ENCODE peak calls at places on chromosomes 6 and 20, in seven cellular contexts. H is psoas muscle, U is heart right ventricle, N is GM23338, F is neuronal stem cell, B is fibroblast of lung, Y is ovary. A is an unnamed sample.

GRCh38 chr6:23647045-23647444 is 479.0 kb upstream of the NRSN1 start:
- DNase-seq in H (no peak), U (no peak), N (no peak), F (no peak), B (peak; percentile 7), Y (no peak), A (no peak)

GRCh38 chr6:7703148-7703680 is 22.7 kb upstream of the BMP6 start:
- DNase-seq in H (no peak), U (no peak), N (no peak), F (no peak), B (no peak), Y (no peak), A (no peak)

GRCh38 chr20:50271674-50272412 is 81.2 kb downstream of the CEBPB start:
- DNase-seq in H (peak; percentile 45), U (peak; percentile 60), N (no peak), F (no peak), B (no peak), Y (no peak), A (no peak)

GRCh38 chr20:57948177-57948955 is 238.6 kb upstream of the PMEPA1 start:
- DNase-seq in H (no peak), U (no peak), N (no peak), F (no peak), B (peak; percentile 78), Y (no peak), A (no peak)

GRCh38 chr6:52523363-52524207 is 53.3 kb downstream of the TRAM2 start:
- DNase-seq in H (no peak), U (no peak), N (no peak), F (no peak), B (no peak), Y (no peak), A (no peak)

GRCh38 chr6:52724041-52724405 is 39.3 kb downstream of the GSTA2 start:
- DNase-seq in H (no peak), U (no peak), N (no peak), F (no peak), B (peak; percentile 83), Y (no peak), A (no peak)

GRCh38 chr6:26284537-26285142 is 80.4 kb upstream of the BTN3A2 start:
- DNase-seq in H (peak; percentile 50), U (peak; percentile 49), N (peak; percentile 81), F (no peak), B (peak; percentile 74), Y (peak; percentile 35), A (peak; percentile 80)

GRCh38 chr6:104705095-104705707 is 154.5 kb downstream of the HACE1 start:
- DNase-seq in H (no peak), U (no peak), N (no peak), F (no peak), B (peak; percentile 89), Y (no peak), A (no peak)

DNA sequence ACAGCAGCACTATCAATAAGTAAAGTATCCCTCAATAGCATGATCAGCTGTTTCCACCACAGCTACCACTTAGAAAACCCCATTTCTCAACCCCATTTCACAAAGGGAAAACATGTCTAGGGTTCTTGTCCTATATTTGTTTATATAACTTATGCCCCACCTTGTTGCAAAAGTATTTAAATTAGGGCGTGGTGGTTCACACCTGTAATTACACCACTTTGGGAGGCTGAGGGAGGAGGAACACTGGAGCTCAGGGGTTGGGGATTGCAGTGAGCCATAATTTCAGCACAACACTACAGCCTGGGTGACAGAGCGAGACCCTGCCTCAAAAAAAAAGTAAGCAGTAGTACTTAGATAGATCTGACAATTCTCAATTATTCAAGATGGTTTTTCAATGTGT is 3.7 kb downstream of the MRPL14 start:
- DNase-seq in H (no peak), U (no peak), N (no peak), F (no peak), B (no peak), Y (no peak), A (no peak)
- H3K4me1 ChIP-seq in H (peaks cover 72% of the 10 kb centered on the region), U (peaks cover 54% of the 10 kb centered on the region), N (peaks cover 70% of the 10 kb centered on the region), F (peaks cover 24% of the 10 kb centered on the region), B (peaks cover 13% of the 10 kb centered on the region), Y (peaks cover 4% of the 10 kb centered on the region), A (no peaks in the 10 kb centered on the region)

GRCh38 chr20:41223112-41223511 is 85.8 kb downstream of the PLCG1 start:
- DNase-seq in H (no peak), U (no peak), N (no peak), F (no peak), B (peak; percentile 59), Y (no peak), A (no peak)
- H3K36me3 ChIP-seq in H (no peaks in the 10 kb centered on the region), U (no peaks in the 10 kb centered on the region), N (no peaks in the 10 kb centered on the region), F (no peaks in the 10 kb centered on the region), B (no peaks in the 10 kb centered on the region), Y (no peaks in the 10 kb centered on the region), A (no peaks in the 10 kb centered on the region)

GRCh38 chr6:118530942-118531341 is 17.2 kb upstream of the PLN start:
- DNase-seq in H (no peak), U (no peak), N (no peak), F (no peak), B (no peak), Y (no peak), A (no peak)

GRCh38 chr6:118524686-118525085 is 23.4 kb upstream of the PLN start:
- DNase-seq in H (no peak), U (no peak), N (peak; percentile 59), F (no peak), B (no peak), Y (no peak), A (peak; percentile 76)

GRCh38 chr6:118529756-118530155 is 18.3 kb upstream of the PLN start:
- DNase-seq in H (no peak), U (no peak), N (no peak), F (no peak), B (no peak), Y (no peak), A (no peak)

GRCh38 chr6:118525913-118526490 is 22.1 kb upstream of the PLN start:
- DNase-seq in H (no peak), U (no peak), N (no peak), F (no peak), B (no peak), Y (no peak), A (no peak)

DNA sequence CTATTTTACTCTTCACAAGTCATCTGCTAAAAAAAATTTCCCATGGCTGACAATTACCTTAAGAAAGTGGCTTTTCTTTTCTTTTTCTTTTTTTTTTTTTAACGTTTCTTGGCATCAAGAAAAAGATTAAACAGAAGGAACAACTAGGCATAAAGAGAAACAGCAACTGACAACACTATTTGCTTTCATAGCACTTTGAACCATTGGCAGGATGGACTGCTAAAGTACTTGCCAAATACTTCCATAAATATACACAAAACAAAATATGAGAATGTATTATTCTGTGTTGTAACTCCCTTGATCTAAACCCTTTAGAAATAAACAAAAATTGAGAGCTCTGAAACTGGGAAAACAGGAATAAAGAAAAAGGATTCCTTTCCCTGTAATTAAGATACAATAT is 20.0 kb upstream of the PLN start:
- DNase-seq in H (no peak), U (no peak), N (no peak), F (no peak), B (no peak), Y (no peak), A (no peak)
- H3K4me1 ChIP-seq in H (peaks cover 52% of the 10 kb centered on the region), U (peaks cover 4% of the 10 kb centered on the region), N (no peaks in the 10 kb centered on the region), F (no peaks in the 10 kb centered on the region), B (no peaks in the 10 kb centered on the region), Y (peaks cover 6% of the 10 kb centered on the region), A (no peaks in the 10 kb centered on the region)

GRCh38 chr6:31761343-31761742 is 1.1 kb upstream of the SAPCD1 start:
- DNase-seq in H (no peak), U (no peak), N (no peak), F (no peak), B (no peak), Y (no peak), A (no peak)

GRCh38 chr6:31762356-31762755 is at the start of gene SAPCD1:
- DNase-seq in H (no peak), U (no peak), N (no peak), F (no peak), B (no peak), Y (no peak), A (no peak)

GRCh38 chr6:31762878-31763616 is 591 bp downstream of the SAPCD1 start:
- DNase-seq in H (no peak), U (no peak), N (no peak), F (no peak), B (no peak), Y (no peak), A (no peak)

GRCh38 chr6:31760790-31761189 is 1.7 kb upstream of the SAPCD1 start:
- DNase-seq in H (no peak), U (no peak), N (no peak), F (no peak), B (no peak), Y (no peak), A (no peak)

DNA sequence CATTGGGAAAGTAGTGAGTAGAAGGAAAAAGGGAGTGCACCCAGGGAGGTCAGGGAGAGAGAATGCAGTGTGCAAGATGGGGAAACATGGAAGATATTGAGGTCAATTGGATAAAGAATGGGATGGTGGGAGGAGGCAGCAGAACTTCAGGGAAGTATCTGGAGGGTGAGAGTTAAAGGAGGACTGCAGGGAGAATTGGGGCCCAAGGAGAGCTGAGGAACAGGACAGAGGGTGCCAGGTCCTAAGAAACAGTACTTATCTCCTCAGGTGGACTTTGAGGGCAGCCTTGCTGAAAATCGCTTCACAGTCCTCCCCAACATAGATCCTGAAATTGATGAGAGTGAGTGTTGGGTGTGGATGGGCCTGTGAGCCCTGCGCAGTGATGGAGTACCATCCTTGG is 4.2 kb upstream of the SAPCD1 start:
- DNase-seq in H (no peak), U (no peak), N (no peak), F (no peak), B (no peak), Y (no peak), A (no peak)
- H3K36me3 ChIP-seq in H (no peaks in the 10 kb centered on the region), U (no peaks in the 10 kb centered on the region), N (no peaks in the 10 kb centered on the region), F (peaks cover 65% of the 10 kb centered on the region), B (peaks cover 7% of the 10 kb centered on the region), Y (no peaks in the 10 kb centered on the region), A (no peaks in the 10 kb centered on the region)

DNA sequence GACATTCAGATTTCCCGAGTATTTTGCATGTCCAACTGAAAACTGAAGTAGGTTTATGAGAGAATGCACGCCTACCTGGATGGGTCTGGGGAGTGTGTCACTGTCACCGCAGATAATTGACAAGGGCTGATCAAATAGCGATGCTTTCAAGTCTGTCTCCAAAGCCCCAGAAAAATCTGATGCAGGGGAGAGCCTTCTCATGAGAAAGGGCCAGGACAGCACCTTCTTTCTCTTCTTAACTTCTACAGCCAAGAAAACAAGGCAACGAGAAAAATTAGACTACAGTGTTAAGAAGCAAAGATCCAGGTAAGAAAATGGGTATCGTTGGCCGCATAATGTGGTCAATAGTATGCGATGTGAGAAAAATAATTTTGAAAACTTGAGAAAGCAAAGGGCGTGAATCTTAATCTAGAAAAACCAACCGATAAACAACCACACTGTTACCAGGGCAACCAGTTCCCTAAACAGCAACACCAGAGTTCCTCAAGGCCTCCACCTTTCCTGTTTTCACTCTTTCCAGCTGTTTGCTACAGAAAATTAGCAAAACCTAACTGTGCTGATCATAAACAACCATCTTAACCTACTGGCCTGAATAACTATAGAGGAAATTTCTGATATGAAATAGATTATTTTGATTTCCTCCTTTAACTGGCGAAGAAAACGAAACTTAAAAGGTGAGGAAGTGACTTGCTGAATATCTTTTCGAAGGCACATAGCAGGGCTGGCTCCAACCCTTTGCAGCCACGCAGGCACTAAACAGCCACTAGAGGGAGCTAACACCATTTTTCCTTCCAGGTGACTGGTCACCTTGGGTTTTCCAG is 2.6 kb downstream of the TAGAP start:
- DNase-seq in H (peak; percentile 35), U (no peak), N (peak; percentile 97), F (peak; percentile 66), B (peak; percentile 44), Y (peak; percentile 51), A (peak; percentile 94)
- H3K4me1 ChIP-seq in H (no peaks in the 10 kb centered on the region), U (peaks cover 4% of the 10 kb centered on the region), N (no peaks in the 10 kb centered on the region), F (no peaks in the 10 kb centered on the region), B (no peaks in the 10 kb centered on the region), Y (peaks cover 3% of the 10 kb centered on the region), A (no peaks in the 10 kb centered on the region)